ENCODE peak calls at places on chromosomes 11 and 22, in five cellular contexts. A is endodermal cell, D is HCT116, F is MM.1S, M is fibroblast of lung. U is an unnamed sample.

GRCh38 chr11:134543144-134544044 is 131.4 kb upstream of the B3GAT1 start:
- DNase-seq in F (no peak), A (peak), M (no peak), D (no peak), U (no peak)

GRCh38 chr11:19576054-19576453 is 136.6 kb upstream of the NAV2 start:
- DNase-seq in M (peak), F (no peak), A (no peak), D (no peak), U (no peak)

GRCh38 chr11:110522456-110522855 is 92.7 kb downstream of the FDX1 start:
- DNase-seq in D (no peak), F (no peak), A (no peak), M (no peak), U (no peak)

GRCh38 chr22:38953577-38954413 is 3.6 kb upstream of the APOBEC3A start:
- DNase-seq in A (no peak), F (peak), D (no peak), M (no peak), U (peak)

GRCh38 chr11:130672911-130673310 is 224.5 kb downstream of the ADAMTS15 start:
- DNase-seq in D (no peak), F (no peak), A (no peak), M (no peak), U (peak)

GRCh38 chr22:38655532-38656255 is 498 bp downstream of the FAM227A start:
- DNase-seq in M (peak), F (no peak), A (no peak), D (no peak), U (no peak)

GRCh38 chr11:59678118-59678812 is 9.4 kb upstream of the PATL1 start:
- DNase-seq in M (peak), F (no peak), D (no peak), A (no peak), U (no peak)

GRCh38 chr11:63489879-63490278 is 1.1 kb downstream of the PLAAT5 start:
- DNase-seq in A (peak), F (no peak), M (peak), D (no peak), U (no peak)

GRCh38 chr11:120279490-120279889 is 39.5 kb downstream of the POU2F3 start:
- DNase-seq in A (no peak), F (no peak), M (no peak), D (no peak), U (no peak)

GRCh38 chr22:23088199-23088604 is 17.9 kb downstream of the GNAZ start:
- DNase-seq in D (no peak), A (peak), M (no peak), F (no peak), U (no peak)

GRCh38 chr22:49972163-49973017 is 11.8 kb downstream of the PIM3 start:
- DNase-seq in D (no peak), F (peak), M (no peak), A (peak), U (peak)

GRCh38 chr22:25661067-25661466 is 80.9 kb upstream of the MYO18B start:
- DNase-seq in A (no peak), M (peak), D (no peak), F (no peak), U (no peak)

GRCh38 chr11:6862961-6863360 is at the start of gene OR10A2:
- DNase-seq in F (no peak), M (no peak), A (no peak), D (no peak), U (no peak)

GRCh38 chr11:122207921-122208764 is 92.1 kb upstream of the BLID start:
- DNase-seq in F (no peak), D (no peak), A (no peak), M (peak), U (no peak)

GRCh38 chr11:43576834-43577521 is 103.6 kb upstream of the HSD17B12 start:
- DNase-seq in A (peak), M (peak), F (peak), D (peak), U (no peak)

GRCh38 chr22:44668190-44668885 is 33.7 kb upstream of the PRR5 start:
- DNase-seq in A (peak), M (no peak), D (no peak), F (no peak), U (peak)

GRCh38 chr11:23749762-23750430 is 747.0 kb upstream of the LUZP2 start:
- DNase-seq in M (no peak), D (no peak), A (no peak), F (no peak), U (no peak)

GRCh38 chr11:15195454-15196200 is 80.9 kb downstream of the INSC start:
- DNase-seq in F (no peak), D (no peak), A (peak), M (no peak), U (no peak)

GRCh38 chr22:37739000-37739399 is 42.2 kb downstream of the TRIOBP start:
- DNase-seq in D (no peak), F (no peak), M (peak), A (no peak), U (peak)

GRCh38 chr11:45806072-45806933 is 1.4 kb downstream of the SLC35C1 start:
- DNase-seq in F (no peak), D (no peak), M (no peak), A (no peak), U (no peak)

GRCh38 chr22:46053563-46054090 is 76.7 kb upstream of the WNT7B start:
- DNase-seq in F (peak), A (no peak), D (no peak), M (peak), U (peak)

GRCh38 chr11:79121351-79121750 is 319.5 kb downstream of the TENM4 start:
- DNase-seq in D (no peak), A (no peak), F (no peak), M (no peak), U (no peak)

GRCh38 chr11:67275606-67276409 is 9.5 kb downstream of the GRK2 start:
- DNase-seq in D (no peak), F (no peak), A (no peak), M (no peak), U (peak)

GRCh38 chr11:67409781-67410368 is 5.6 kb upstream of the CARNS1 start:
- DNase-seq in D (peak), A (peak), M (no peak), F (peak), U (no peak)

GRCh38 chr11:106162190-106162589 is 84.7 kb downstream of the AASDHPPT start:
- DNase-seq in F (no peak), D (no peak), M (no peak), A (no peak), U (no peak)

GRCh38 chr11:96367357-96367756 is 22.4 kb downstream of the CCDC82 start:
- DNase-seq in M (no peak), A (no peak), D (no peak), F (no peak), U (no peak)

GRCh38 chr11:121634273-121634672 is 181.5 kb upstream of the SORL1-AS1 start:
- DNase-seq in F (no peak), M (no peak), A (no peak), D (no peak), U (no peak)

GRCh38 chr11:119026970-119027369 is 3.7 kb downstream of the SLC37A4 start:
- DNase-seq in A (no peak), M (no peak), D (no peak), F (no peak), U (no peak)

GRCh38 chr11:119028346-119029068 is 2.2 kb downstream of the SLC37A4 start:
- DNase-seq in A (peak), F (no peak), M (no peak), D (no peak), U (no peak)

GRCh38 chr11:119025978-119026766 is 4.5 kb downstream of the SLC37A4 start:
- DNase-seq in D (no peak), F (no peak), M (no peak), A (no peak), U (no peak)

GRCh38 chr11:119029069-119029339 is 1.7 kb downstream of the SLC37A4 start:
- DNase-seq in M (no peak), D (no peak), F (no peak), A (peak), U (no peak)

DNA sequence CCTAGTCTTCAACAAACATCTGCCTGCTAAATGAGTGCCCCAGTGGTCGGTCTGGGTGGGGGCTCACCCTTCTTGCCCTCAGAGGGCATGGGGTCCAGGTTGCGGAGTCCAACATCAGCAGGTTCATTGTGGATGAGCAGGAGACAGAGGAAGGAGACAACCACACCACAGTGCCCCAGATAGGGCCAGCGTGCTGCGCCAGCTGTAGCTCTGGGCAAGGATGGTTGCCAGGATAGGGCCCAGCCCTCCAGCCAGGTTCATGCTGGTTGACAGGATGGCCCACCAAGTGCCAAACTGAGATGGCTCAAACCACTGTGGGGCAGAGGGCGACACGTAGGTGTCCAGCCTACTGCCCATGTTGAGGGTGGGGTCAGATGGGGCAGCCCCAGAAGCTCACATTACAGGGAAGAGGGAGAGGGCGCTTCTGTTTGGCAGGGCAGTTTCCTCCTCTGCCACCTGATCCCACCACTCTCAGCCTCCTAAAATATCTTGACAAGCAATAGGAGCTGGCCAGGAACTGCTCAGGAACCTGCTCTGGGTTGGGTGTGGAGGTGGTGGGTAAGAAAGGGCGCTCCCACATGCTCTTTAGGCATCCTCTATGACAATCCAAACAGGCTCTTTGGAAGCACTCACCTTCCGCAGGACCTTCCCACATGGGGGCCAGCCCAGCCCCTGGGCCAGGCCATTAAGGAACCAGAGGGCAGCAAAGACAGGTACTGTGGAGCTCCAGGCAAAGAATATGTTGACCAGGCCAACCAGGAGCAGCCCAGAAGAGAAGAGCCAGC is 2.9 kb downstream of the SLC37A4 start:
- DNase-seq in F (no peak), A (no peak), M (no peak), D (no peak), U (no peak)
- H3K4me3 ChIP-seq in F (no peak), A (peak), M (no peak), D (no peak), U (peak)

GRCh38 chr22:24431309-24432034 is 4.1 kb downstream of the ADORA2A start:
- DNase-seq in A (no peak), D (no peak), F (no peak), M (no peak), U (peak)
- H3K9ac ChIP-seq in A (no peak), D (no peak), F (no peak), M (no peak), U (no peak)

DNA sequence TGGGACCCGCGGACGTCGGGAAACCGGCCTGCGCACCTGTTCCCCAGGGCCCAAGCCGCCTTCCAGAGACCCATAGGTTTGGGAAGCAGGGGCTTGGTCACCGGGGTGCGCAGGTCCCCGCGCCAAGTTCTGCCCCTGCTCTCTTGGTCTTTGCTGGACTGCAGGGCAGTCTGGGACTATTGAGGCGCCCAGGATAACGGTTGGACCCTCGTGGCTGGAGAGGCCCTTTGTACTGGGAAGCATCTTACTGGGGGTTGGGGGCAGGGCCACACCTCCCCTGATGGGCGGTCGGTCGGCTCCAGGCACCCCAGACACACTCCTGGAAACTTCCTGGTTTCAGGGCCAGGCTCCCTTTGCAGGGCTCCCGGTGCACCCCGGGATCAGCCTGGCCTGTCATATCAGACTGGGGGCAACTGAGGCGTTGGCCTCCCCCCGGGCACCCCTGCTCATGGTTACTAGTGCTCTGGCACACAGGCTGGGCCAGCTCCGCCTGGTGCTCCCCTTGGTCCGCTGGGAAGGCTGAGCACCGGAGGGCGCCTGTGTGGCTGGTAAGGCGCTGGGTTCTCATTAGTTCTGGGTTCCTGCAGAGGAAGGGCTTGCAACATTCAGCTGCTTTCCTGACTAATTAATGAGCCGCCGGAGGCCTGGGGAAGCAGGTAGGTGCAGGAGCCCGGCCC is 1250.5 kb downstream of the BRD1 start:
- DNase-seq in A (peak), M (no peak), D (no peak), F (no peak), U (peak)
- TF ChIP-seq CTCF in A (no peak), M (no peak), D (no peak), F (no peak), U (no peak)

DNA sequence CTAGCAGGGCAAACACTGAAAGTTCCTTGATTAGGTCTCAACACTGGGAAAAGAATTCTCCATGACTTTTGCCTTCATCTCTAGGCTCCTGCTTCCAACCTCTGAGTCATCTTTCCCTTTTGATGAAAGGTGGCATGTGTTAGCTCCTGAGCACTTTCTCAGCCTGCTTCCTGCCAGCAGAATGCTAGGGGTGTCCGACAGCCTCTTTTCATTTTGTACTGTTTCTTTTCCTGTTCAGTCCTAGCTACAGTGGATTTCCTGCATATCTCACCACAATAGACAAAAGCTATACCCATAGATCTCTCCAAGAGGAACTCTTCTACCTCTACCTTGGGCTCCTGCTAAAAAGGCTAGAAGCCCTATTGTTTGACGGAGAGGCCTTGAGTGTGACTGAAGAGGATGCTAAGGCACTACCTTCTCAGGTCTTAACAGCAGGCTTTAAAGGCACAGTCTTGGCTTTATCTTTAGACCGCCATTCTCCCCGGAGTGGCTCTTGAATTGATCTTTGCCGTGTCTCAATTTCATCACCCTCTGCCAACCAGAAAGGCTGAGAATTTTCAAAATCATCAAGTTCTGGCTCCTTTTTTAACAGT is 145.5 kb downstream of the RBFOX2 start:
- DNase-seq in M (peak), A (no peak), F (peak), D (peak), U (no peak)
- H3K4me3 ChIP-seq in M (no peak), A (no peak), F (peak), D (peak), U (no peak)

GRCh38 chr11:123216249-123216648 is 21.2 kb upstream of the CLMP start:
- DNase-seq in M (no peak), A (peak), F (no peak), D (no peak), U (no peak)

GRCh38 chr11:123221074-123221473 is 26.0 kb upstream of the CLMP start:
- DNase-seq in D (no peak), M (peak), F (no peak), A (no peak), U (no peak)

GRCh38 chr11:123219066-123219697 is 24.1 kb upstream of the CLMP start:
- DNase-seq in M (peak), A (no peak), F (no peak), D (no peak), U (no peak)

GRCh38 chr11:123217897-123218296 is 22.8 kb upstream of the CLMP start:
- DNase-seq in D (no peak), F (no peak), A (peak), M (no peak), U (no peak)

DNA sequence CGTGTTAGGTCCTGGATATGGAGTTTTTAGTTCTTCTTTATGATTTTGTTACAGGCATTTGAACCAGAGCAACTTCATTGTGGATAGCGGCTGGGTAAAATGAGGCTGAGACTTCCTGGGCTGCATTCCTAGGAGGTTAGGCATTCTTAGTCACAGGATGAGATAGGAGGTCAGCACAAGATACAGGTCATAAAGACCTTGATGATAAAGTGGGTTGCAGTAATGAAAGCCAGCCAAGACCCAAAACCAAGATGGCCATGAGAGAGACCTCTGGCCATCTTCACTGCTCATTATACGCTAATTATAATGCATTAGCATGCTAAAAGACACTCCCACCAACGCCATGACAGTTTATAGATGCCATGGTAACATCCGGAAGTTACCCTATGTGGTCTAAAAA is 23.4 kb upstream of the CLMP start:
- DNase-seq in M (no peak), A (peak), D (no peak), F (no peak), U (no peak)
- H3K9ac ChIP-seq in M (no peak), A (peak), D (no peak), F (no peak), U (no peak)

GRCh38 chr11:102610198-102610597 is 14.9 kb downstream of the MMP20 start:
- DNase-seq in A (no peak), M (no peak), D (no peak), F (no peak), U (no peak)

GRCh38 chr11:102608699-102609098 is 16.4 kb downstream of the MMP20 start:
- DNase-seq in D (no peak), F (no peak), M (no peak), A (no peak), U (no peak)

GRCh38 chr11:102613455-102613854 is 11.7 kb downstream of the MMP20 start:
- DNase-seq in M (no peak), D (no peak), F (no peak), A (no peak), U (no peak)

GRCh38 chr11:102614485-102614884 is 10.6 kb downstream of the MMP20 start:
- DNase-seq in M (no peak), A (no peak), F (no peak), D (no peak), U (no peak)

GRCh38 chr11:102611291-102611690 is 13.8 kb downstream of the MMP20 start:
- DNase-seq in D (no peak), A (no peak), F (no peak), M (no peak), U (no peak)
- TF ChIP-seq CTCF in D (no peak), A (no peak), F (no peak), M (no peak), U (no peak)

DNA sequence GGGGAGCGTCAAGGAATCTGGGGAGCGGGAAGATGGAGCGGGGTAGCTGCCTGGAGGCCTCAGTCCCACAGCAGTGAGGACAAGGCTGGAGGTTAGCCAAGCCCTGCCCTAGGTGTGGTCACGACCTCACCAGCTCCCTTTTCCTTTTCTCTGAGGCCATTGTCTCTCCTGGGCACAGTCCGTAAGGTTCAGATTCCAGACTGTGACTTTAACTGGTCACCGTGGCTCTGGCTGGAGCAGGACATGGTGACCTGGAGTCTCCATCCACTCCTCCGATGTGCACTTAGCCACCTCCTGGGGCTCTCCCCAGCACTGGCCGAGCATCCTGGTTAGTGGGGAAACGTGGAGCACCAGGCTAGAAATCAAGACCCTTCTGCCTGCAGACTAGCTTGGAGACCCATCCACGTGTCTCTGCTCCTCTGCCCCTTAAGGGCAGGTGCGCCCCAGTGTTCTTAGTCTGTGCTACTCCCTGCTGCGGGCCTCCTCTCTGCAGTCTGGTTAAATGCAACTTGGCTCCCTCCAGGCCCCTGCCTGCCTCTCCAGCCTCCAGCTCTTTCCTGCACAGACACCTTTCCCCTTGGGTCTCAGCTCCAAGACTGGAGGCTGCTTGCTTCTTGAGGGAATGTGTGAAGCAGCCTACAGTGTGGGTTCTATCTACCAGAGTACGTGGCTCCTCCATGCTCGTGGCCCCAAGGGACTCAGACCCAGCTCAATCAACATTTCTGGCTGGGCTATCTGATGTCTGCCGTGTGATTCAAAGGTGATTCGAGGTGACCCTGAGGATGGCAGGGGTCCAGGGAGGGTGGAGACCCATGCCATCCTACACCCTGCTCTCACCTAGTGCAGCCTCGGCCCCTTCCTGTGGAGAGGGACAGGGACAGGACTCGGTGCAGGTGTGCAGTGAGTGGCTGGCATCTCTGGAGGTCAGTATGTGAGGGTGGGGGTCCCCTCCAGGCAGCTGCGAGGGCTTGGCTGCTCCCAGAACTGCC is 5.2 kb downstream of the SLC25A1 start:
- DNase-seq in F (no peak), M (no peak), D (no peak), A (no peak), U (no peak)
- H3K4me3 ChIP-seq in F (peak), M (peak), D (peak), A (peak), U (no peak)

U was measured in kidney.